ENCODE peak calls at places on chromosomes 11 and 22, in seven cellular contexts. N, D, Q, L, I, R and X are unnamed samples.

GRCh38 chr22:37918580-37919274 is 12.6 kb downstream of the MICALL1 start:
- DNase-seq in N (no peak), D (no peak), Q (no peak), L (no peak), I (no peak), R (no peak), X (no peak)

GRCh38 chr22:44667829-44668189 is 34.2 kb upstream of the PRR5 start:
- DNase-seq in N (no peak), D (no peak), Q (no peak), L (peak), I (peak), R (no peak), X (no peak)

GRCh38 chr11:78261367-78261766 is 72.6 kb downstream of the USP35 start:
- DNase-seq in N (no peak), D (no peak), Q (no peak), L (no peak), I (no peak), R (no peak), X (no peak)

GRCh38 chr11:86091566-86091965 is 22.7 kb upstream of the PICALM start:
- DNase-seq in N (peak), D (no peak), Q (no peak), L (no peak), I (no peak), R (peak), X (no peak)

GRCh38 chr11:1520209-1520986 is 33.8 kb upstream of the MOB2 start:
- DNase-seq in N (no peak), D (no peak), Q (no peak), L (no peak), I (no peak), R (no peak), X (no peak)

GRCh38 chr11:8352852-8353505 is 89.3 kb upstream of the LMO1 start:
- DNase-seq in N (no peak), D (no peak), Q (no peak), L (no peak), I (no peak), R (no peak), X (no peak)

GRCh38 chr22:39444247-39444800 is 12.5 kb upstream of the MGAT3 start:
- DNase-seq in N (no peak), D (no peak), Q (no peak), L (no peak), I (no peak), R (no peak), X (no peak)

GRCh38 chr11:57761301-57762234 is at the start of gene CTNND1:
- DNase-seq in N (peak), D (no peak), Q (peak), L (no peak), I (no peak), R (peak), X (peak)

GRCh38 chr11:62446091-62446490 is 27.3 kb downstream of the SCGB1A1 start:
- DNase-seq in N (no peak), D (no peak), Q (no peak), L (no peak), I (no peak), R (no peak), X (no peak)

GRCh38 chr11:90593099-90593498 is 370.2 kb upstream of the CHORDC1 start:
- DNase-seq in N (no peak), D (peak), Q (no peak), L (no peak), I (no peak), R (no peak), X (no peak)

GRCh38 chr11:58047818-58048217 is 17.1 kb downstream of the OR6Q1 start:
- DNase-seq in N (no peak), D (no peak), Q (no peak), L (no peak), I (no peak), R (no peak), X (no peak)

GRCh38 chr11:106288988-106289387 is 211.5 kb downstream of the AASDHPPT start:
- DNase-seq in N (no peak), D (no peak), Q (no peak), L (no peak), I (no peak), R (no peak), X (no peak)

GRCh38 chr11:37811349-37811748 is 1213.3 kb upstream of the RAG2 start:
- DNase-seq in N (no peak), D (no peak), Q (no peak), L (no peak), I (no peak), R (no peak), X (no peak)

GRCh38 chr11:126202646-126203359 is 8.6 kb downstream of the RPUSD4 start:
- DNase-seq in N (no peak), D (no peak), Q (no peak), L (no peak), I (no peak), R (no peak), X (no peak)

GRCh38 chr22:46369716-46370583 is 34.4 kb downstream of the TRMU start:
- DNase-seq in N (no peak), D (no peak), Q (no peak), L (no peak), I (no peak), R (no peak), X (no peak)